ENCODE peak calls at places on chromosomes 6 and 20, in nine cellular contexts. One of them, this sample, is unnamed.
A peak's percentile ranks its signal among the peaks of the same experiment; 100 is the strongest.

GRCh38 chr20:38680492-38681118 is 43.7 kb upstream of the SLC32A1 start:
- DNase-seq in stimulated activated CD8-positive, alpha-beta memory T cell treated with anti-CD3 and anti-CD28 coated beads, Interleukin-4, amount 100 ng/mL, for 4 hours: no peak
- DNase-seq in ovary: no peak
- DNase-seq in activated gamma-delta T cell treated with Interleukin-2 at 50 U/mL for 16 hours: peak; percentile 19
- DNase-seq in D341Med: no peak
- DNase-seq in kidney tubule cell: peak; percentile 17
- DNase-seq in WTC11: peak; percentile 74
- DNase-seq in NCI-H1105 treated with DMSO at 0.1 percent for 48 hours: no peak
- DNase-seq in neuronal stem cell: peak; percentile 83
- DNase-seq in this sample: no peak

GRCh38 chr6:105483492-105483891 is 80.6 kb upstream of the PREP start:
- DNase-seq in stimulated activated CD8-positive, alpha-beta memory T cell treated with anti-CD3 and anti-CD28 coated beads, Interleukin-4, amount 100 ng/mL, for 4 hours: no peak
- DNase-seq in ovary: no peak
- DNase-seq in activated gamma-delta T cell treated with Interleukin-2 at 50 U/mL for 16 hours: no peak
- DNase-seq in D341Med: no peak
- DNase-seq in kidney tubule cell: no peak
- DNase-seq in WTC11: no peak
- DNase-seq in NCI-H1105 treated with DMSO at 0.1 percent for 48 hours: no peak
- DNase-seq in neuronal stem cell: no peak
- DNase-seq in this sample: no peak

GRCh38 chr6:160428069-160428430 is 79.9 kb downstream of the SLC22A3 start:
- DNase-seq in stimulated activated CD8-positive, alpha-beta memory T cell treated with anti-CD3 and anti-CD28 coated beads, Interleukin-4, amount 100 ng/mL, for 4 hours: no peak
- DNase-seq in ovary: peak; percentile 92
- DNase-seq in activated gamma-delta T cell treated with Interleukin-2 at 50 U/mL for 16 hours: no peak
- DNase-seq in D341Med: no peak
- DNase-seq in kidney tubule cell: no peak
- DNase-seq in WTC11: no peak
- DNase-seq in NCI-H1105 treated with DMSO at 0.1 percent for 48 hours: peak; percentile 98
- DNase-seq in neuronal stem cell: no peak
- DNase-seq in this sample: no peak

GRCh38 chr20:21234324-21234723 is 68.8 kb upstream of the XRN2 start:
- DNase-seq in stimulated activated CD8-positive, alpha-beta memory T cell treated with anti-CD3 and anti-CD28 coated beads, Interleukin-4, amount 100 ng/mL, for 4 hours: no peak
- DNase-seq in ovary: no peak
- DNase-seq in activated gamma-delta T cell treated with Interleukin-2 at 50 U/mL for 16 hours: no peak
- DNase-seq in D341Med: no peak
- DNase-seq in kidney tubule cell: no peak
- DNase-seq in WTC11: no peak
- DNase-seq in NCI-H1105 treated with DMSO at 0.1 percent for 48 hours: no peak
- DNase-seq in neuronal stem cell: no peak
- DNase-seq in this sample: no peak

GRCh38 chr6:160139420-160139851 is 17.8 kb downstream of the SLC22A1 start:
- DNase-seq in stimulated activated CD8-positive, alpha-beta memory T cell treated with anti-CD3 and anti-CD28 coated beads, Interleukin-4, amount 100 ng/mL, for 4 hours: no peak
- DNase-seq in ovary: peak; percentile 65
- DNase-seq in activated gamma-delta T cell treated with Interleukin-2 at 50 U/mL for 16 hours: no peak
- DNase-seq in D341Med: no peak
- DNase-seq in kidney tubule cell: peak; percentile 79
- DNase-seq in WTC11: no peak
- DNase-seq in NCI-H1105 treated with DMSO at 0.1 percent for 48 hours: no peak
- DNase-seq in neuronal stem cell: no peak
- DNase-seq in this sample: peak; percentile 24

GRCh38 chr20:63042448-63043071 is 35.8 kb upstream of the BHLHE23 start:
- DNase-seq in stimulated activated CD8-positive, alpha-beta memory T cell treated with anti-CD3 and anti-CD28 coated beads, Interleukin-4, amount 100 ng/mL, for 4 hours: no peak
- DNase-seq in ovary: no peak
- DNase-seq in activated gamma-delta T cell treated with Interleukin-2 at 50 U/mL for 16 hours: no peak
- DNase-seq in D341Med: no peak
- DNase-seq in kidney tubule cell: no peak
- DNase-seq in WTC11: no peak
- DNase-seq in NCI-H1105 treated with DMSO at 0.1 percent for 48 hours: no peak
- DNase-seq in neuronal stem cell: no peak
- DNase-seq in this sample: no peak

GRCh38 chr6:166742981-166743380 is 115.9 kb upstream of the RPS6KA2 start:
- DNase-seq in stimulated activated CD8-positive, alpha-beta memory T cell treated with anti-CD3 and anti-CD28 coated beads, Interleukin-4, amount 100 ng/mL, for 4 hours: no peak
- DNase-seq in ovary: no peak
- DNase-seq in activated gamma-delta T cell treated with Interleukin-2 at 50 U/mL for 16 hours: no peak
- DNase-seq in D341Med: no peak
- DNase-seq in kidney tubule cell: no peak
- DNase-seq in WTC11: no peak
- DNase-seq in NCI-H1105 treated with DMSO at 0.1 percent for 48 hours: no peak
- DNase-seq in neuronal stem cell: no peak
- DNase-seq in this sample: no peak

GRCh38 chr6:137973201-137973600 is 106.1 kb downstream of the TNFAIP3 start:
- DNase-seq in stimulated activated CD8-positive, alpha-beta memory T cell treated with anti-CD3 and anti-CD28 coated beads, Interleukin-4, amount 100 ng/mL, for 4 hours: no peak
- DNase-seq in ovary: no peak
- DNase-seq in activated gamma-delta T cell treated with Interleukin-2 at 50 U/mL for 16 hours: no peak
- DNase-seq in D341Med: no peak
- DNase-seq in kidney tubule cell: no peak
- DNase-seq in WTC11: no peak
- DNase-seq in NCI-H1105 treated with DMSO at 0.1 percent for 48 hours: no peak
- DNase-seq in neuronal stem cell: no peak
- DNase-seq in this sample: no peak

GRCh38 chr6:135990855-135991464 is 139.5 kb downstream of the PDE7B start:
- DNase-seq in stimulated activated CD8-positive, alpha-beta memory T cell treated with anti-CD3 and anti-CD28 coated beads, Interleukin-4, amount 100 ng/mL, for 4 hours: no peak
- DNase-seq in ovary: no peak
- DNase-seq in activated gamma-delta T cell treated with Interleukin-2 at 50 U/mL for 16 hours: no peak
- DNase-seq in D341Med: no peak
- DNase-seq in kidney tubule cell: no peak
- DNase-seq in WTC11: no peak
- DNase-seq in NCI-H1105 treated with DMSO at 0.1 percent for 48 hours: no peak
- DNase-seq in neuronal stem cell: no peak
- DNase-seq in this sample: no peak

GRCh38 chr6:146526192-146526591 is 17.4 kb upstream of the RAB32 start:
- DNase-seq in stimulated activated CD8-positive, alpha-beta memory T cell treated with anti-CD3 and anti-CD28 coated beads, Interleukin-4, amount 100 ng/mL, for 4 hours: no peak
- DNase-seq in ovary: no peak
- DNase-seq in activated gamma-delta T cell treated with Interleukin-2 at 50 U/mL for 16 hours: no peak
- DNase-seq in D341Med: peak; percentile 38
- DNase-seq in kidney tubule cell: peak; percentile 14
- DNase-seq in WTC11: no peak
- DNase-seq in NCI-H1105 treated with DMSO at 0.1 percent for 48 hours: no peak
- DNase-seq in neuronal stem cell: no peak
- DNase-seq in this sample: no peak

GRCh38 chr6:23705691-23706090 is 420.3 kb upstream of the NRSN1 start:
- DNase-seq in stimulated activated CD8-positive, alpha-beta memory T cell treated with anti-CD3 and anti-CD28 coated beads, Interleukin-4, amount 100 ng/mL, for 4 hours: no peak
- DNase-seq in ovary: no peak
- DNase-seq in activated gamma-delta T cell treated with Interleukin-2 at 50 U/mL for 16 hours: no peak
- DNase-seq in D341Med: no peak
- DNase-seq in kidney tubule cell: no peak
- DNase-seq in WTC11: no peak
- DNase-seq in NCI-H1105 treated with DMSO at 0.1 percent for 48 hours: no peak
- DNase-seq in neuronal stem cell: no peak
- DNase-seq in this sample: no peak

GRCh38 chr6:113909224-113909856 is 52.2 kb downstream of the MARCKS start:
- DNase-seq in stimulated activated CD8-positive, alpha-beta memory T cell treated with anti-CD3 and anti-CD28 coated beads, Interleukin-4, amount 100 ng/mL, for 4 hours: no peak
- DNase-seq in ovary: no peak
- DNase-seq in activated gamma-delta T cell treated with Interleukin-2 at 50 U/mL for 16 hours: no peak
- DNase-seq in D341Med: peak; percentile 60
- DNase-seq in kidney tubule cell: peak; percentile 58
- DNase-seq in WTC11: no peak
- DNase-seq in NCI-H1105 treated with DMSO at 0.1 percent for 48 hours: peak; percentile 75
- DNase-seq in neuronal stem cell: peak; percentile 72
- DNase-seq in this sample: no peak

GRCh38 chr20:13029687-13030510 is 21.1 kb downstream of the SPTLC3 start:
- DNase-seq in stimulated activated CD8-positive, alpha-beta memory T cell treated with anti-CD3 and anti-CD28 coated beads, Interleukin-4, amount 100 ng/mL, for 4 hours: no peak
- DNase-seq in ovary: no peak
- DNase-seq in activated gamma-delta T cell treated with Interleukin-2 at 50 U/mL for 16 hours: no peak
- DNase-seq in D341Med: no peak
- DNase-seq in kidney tubule cell: peak; percentile 93
- DNase-seq in WTC11: no peak
- DNase-seq in NCI-H1105 treated with DMSO at 0.1 percent for 48 hours: no peak
- DNase-seq in neuronal stem cell: no peak
- DNase-seq in this sample: peak; percentile 17

GRCh38 chr6:131950767-131951575 is at the start of gene CCN2:
- DNase-seq in stimulated activated CD8-positive, alpha-beta memory T cell treated with anti-CD3 and anti-CD28 coated beads, Interleukin-4, amount 100 ng/mL, for 4 hours: no peak
- DNase-seq in ovary: peak; percentile 79
- DNase-seq in activated gamma-delta T cell treated with Interleukin-2 at 50 U/mL for 16 hours: no peak
- DNase-seq in D341Med: peak; percentile 68
- DNase-seq in kidney tubule cell: peak; percentile 98
- DNase-seq in WTC11: peak; percentile 95
- DNase-seq in NCI-H1105 treated with DMSO at 0.1 percent for 48 hours: peak; percentile 34
- DNase-seq in neuronal stem cell: peak; percentile 96
- DNase-seq in this sample: peak; percentile 67

GRCh38 chr20:46558511-46558959 is 8.1 kb upstream of the OCSTAMP start:
- DNase-seq in stimulated activated CD8-positive, alpha-beta memory T cell treated with anti-CD3 and anti-CD28 coated beads, Interleukin-4, amount 100 ng/mL, for 4 hours: no peak
- DNase-seq in ovary: no peak
- DNase-seq in activated gamma-delta T cell treated with Interleukin-2 at 50 U/mL for 16 hours: no peak
- DNase-seq in D341Med: no peak
- DNase-seq in kidney tubule cell: peak; percentile 96
- DNase-seq in WTC11: no peak
- DNase-seq in NCI-H1105 treated with DMSO at 0.1 percent for 48 hours: no peak
- DNase-seq in neuronal stem cell: no peak
- DNase-seq in this sample: no peak

GRCh38 chr6:132768051-132768517 is 10.4 kb upstream of the VNN2 start:
- DNase-seq in stimulated activated CD8-positive, alpha-beta memory T cell treated with anti-CD3 and anti-CD28 coated beads, Interleukin-4, amount 100 ng/mL, for 4 hours: no peak
- DNase-seq in ovary: no peak
- DNase-seq in activated gamma-delta T cell treated with Interleukin-2 at 50 U/mL for 16 hours: no peak
- DNase-seq in D341Med: peak; percentile 29
- DNase-seq in kidney tubule cell: peak; percentile 61
- DNase-seq in WTC11: peak; percentile 69
- DNase-seq in NCI-H1105 treated with DMSO at 0.1 percent for 48 hours: no peak
- DNase-seq in neuronal stem cell: peak; percentile 29
- DNase-seq in this sample: no peak

GRCh38 chr6:168419569-168419968 is 21.4 kb upstream of the SMOC2 start:
- DNase-seq in stimulated activated CD8-positive, alpha-beta memory T cell treated with anti-CD3 and anti-CD28 coated beads, Interleukin-4, amount 100 ng/mL, for 4 hours: no peak
- DNase-seq in ovary: no peak
- DNase-seq in activated gamma-delta T cell treated with Interleukin-2 at 50 U/mL for 16 hours: no peak
- DNase-seq in D341Med: no peak
- DNase-seq in kidney tubule cell: no peak
- DNase-seq in WTC11: no peak
- DNase-seq in NCI-H1105 treated with DMSO at 0.1 percent for 48 hours: no peak
- DNase-seq in neuronal stem cell: no peak
- DNase-seq in this sample: no peak

GRCh38 chr20:34004790-34005457 is 11.2 kb downstream of the RALY start:
- DNase-seq in stimulated activated CD8-positive, alpha-beta memory T cell treated with anti-CD3 and anti-CD28 coated beads, Interleukin-4, amount 100 ng/mL, for 4 hours: no peak
- DNase-seq in ovary: no peak
- DNase-seq in activated gamma-delta T cell treated with Interleukin-2 at 50 U/mL for 16 hours: no peak
- DNase-seq in D341Med: no peak
- DNase-seq in kidney tubule cell: no peak
- DNase-seq in WTC11: no peak
- DNase-seq in NCI-H1105 treated with DMSO at 0.1 percent for 48 hours: no peak
- DNase-seq in neuronal stem cell: no peak
- DNase-seq in this sample: no peak

GRCh38 chr6:75563032-75563431 is 38.6 kb upstream of the SENP6 start:
- DNase-seq in stimulated activated CD8-positive, alpha-beta memory T cell treated with anti-CD3 and anti-CD28 coated beads, Interleukin-4, amount 100 ng/mL, for 4 hours: no peak
- DNase-seq in ovary: no peak
- DNase-seq in activated gamma-delta T cell treated with Interleukin-2 at 50 U/mL for 16 hours: no peak
- DNase-seq in D341Med: peak; percentile 34
- DNase-seq in kidney tubule cell: peak; percentile 60
- DNase-seq in WTC11: peak; percentile 15
- DNase-seq in NCI-H1105 treated with DMSO at 0.1 percent for 48 hours: peak; percentile 21
- DNase-seq in neuronal stem cell: no peak
- DNase-seq in this sample: no peak

GRCh38 chr6:89402776-89403175 is 9.3 kb downstream of the RRAGD start:
- DNase-seq in stimulated activated CD8-positive, alpha-beta memory T cell treated with anti-CD3 and anti-CD28 coated beads, Interleukin-4, amount 100 ng/mL, for 4 hours: no peak
- DNase-seq in ovary: no peak
- DNase-seq in activated gamma-delta T cell treated with Interleukin-2 at 50 U/mL for 16 hours: no peak
- DNase-seq in D341Med: no peak
- DNase-seq in kidney tubule cell: no peak
- DNase-seq in WTC11: no peak
- DNase-seq in NCI-H1105 treated with DMSO at 0.1 percent for 48 hours: no peak
- DNase-seq in neuronal stem cell: no peak
- DNase-seq in this sample: no peak

GRCh38 chr6:41332842-41333736 is 2.3 kb upstream of the NCR2 start:
- DNase-seq in stimulated activated CD8-positive, alpha-beta memory T cell treated with anti-CD3 and anti-CD28 coated beads, Interleukin-4, amount 100 ng/mL, for 4 hours: no peak
- DNase-seq in ovary: no peak
- DNase-seq in activated gamma-delta T cell treated with Interleukin-2 at 50 U/mL for 16 hours: no peak
- DNase-seq in D341Med: no peak
- DNase-seq in kidney tubule cell: no peak
- DNase-seq in WTC11: no peak
- DNase-seq in NCI-H1105 treated with DMSO at 0.1 percent for 48 hours: no peak
- DNase-seq in neuronal stem cell: no peak
- DNase-seq in this sample: no peak

GRCh38 chr20:59006167-59006863 is 739 bp downstream of the CTSZ start:
- DNase-seq in stimulated activated CD8-positive, alpha-beta memory T cell treated with anti-CD3 and anti-CD28 coated beads, Interleukin-4, amount 100 ng/mL, for 4 hours: no peak
- DNase-seq in ovary: peak; percentile 55
- DNase-seq in activated gamma-delta T cell treated with Interleukin-2 at 50 U/mL for 16 hours: no peak
- DNase-seq in D341Med: no peak
- DNase-seq in kidney tubule cell: peak; percentile 43
- DNase-seq in WTC11: no peak
- DNase-seq in NCI-H1105 treated with DMSO at 0.1 percent for 48 hours: no peak
- DNase-seq in neuronal stem cell: no peak
- DNase-seq in this sample: no peak

GRCh38 chr6:37552267-37552666 is 52.6 kb upstream of the CCDC167 start:
- DNase-seq in stimulated activated CD8-positive, alpha-beta memory T cell treated with anti-CD3 and anti-CD28 coated beads, Interleukin-4, amount 100 ng/mL, for 4 hours: no peak
- DNase-seq in ovary: peak; percentile 32
- DNase-seq in activated gamma-delta T cell treated with Interleukin-2 at 50 U/mL for 16 hours: no peak
- DNase-seq in D341Med: no peak
- DNase-seq in kidney tubule cell: no peak
- DNase-seq in WTC11: no peak
- DNase-seq in NCI-H1105 treated with DMSO at 0.1 percent for 48 hours: no peak
- DNase-seq in neuronal stem cell: no peak
- DNase-seq in this sample: no peak

GRCh38 chr6:79212859-79213258 is 21.6 kb downstream of the HMGN3 start:
- DNase-seq in stimulated activated CD8-positive, alpha-beta memory T cell treated with anti-CD3 and anti-CD28 coated beads, Interleukin-4, amount 100 ng/mL, for 4 hours: no peak
- DNase-seq in ovary: no peak
- DNase-seq in activated gamma-delta T cell treated with Interleukin-2 at 50 U/mL for 16 hours: no peak
- DNase-seq in D341Med: no peak
- DNase-seq in kidney tubule cell: no peak
- DNase-seq in WTC11: no peak
- DNase-seq in NCI-H1105 treated with DMSO at 0.1 percent for 48 hours: no peak
- DNase-seq in neuronal stem cell: no peak
- DNase-seq in this sample: no peak